ENCODE peak calls at places on chromosome 12, in eight cellular contexts. R is hepatic stellate cell; Q is DMS 273 treated with DMSO at 0.1 percent for 48 hours; L is H7; B is activated naive CD8-positive, alpha-beta T cell treated with anti-CD3 and anti-CD28 coated beads, Interleukin-2, amount 50 U/mL, for 24 hours; S is kidney tubule cell; K is dorsolateral prefrontal cortex; Y is stromal cell of bone marrow. X is an unnamed sample.

GRCh38 chr12:60152756-60153155 is 556.9 kb downstream of the SLC16A7 start:
- DNase-seq in L (no peak), R (no peak), Q (no peak), Y (no peak), S (no peak), B (no peak), K (no peak), X (no peak)

GRCh38 chr12:104546575-104546974 is 89.8 kb downstream of the CHST11 start:
- DNase-seq in Q (no peak), L (no peak), R (no peak), S (no peak), K (no peak), B (no peak), Y (no peak), X (no peak)

GRCh38 chr12:13024151-13024946 is 19.8 kb upstream of the FAM234B start:
- DNase-seq in B (no peak), L (peak), S (peak), Y (peak), R (peak), K (no peak), Q (no peak), X (no peak)

GRCh38 chr12:86950043-86950838 is 694.0 kb upstream of the MGAT4C start:
- DNase-seq in S (peak), L (no peak), K (no peak), R (no peak), Q (no peak), B (no peak), Y (no peak), X (no peak)

GRCh38 chr12:12736759-12737676 is 19.9 kb downstream of the CDKN1B start:
- DNase-seq in K (no peak), Y (no peak), B (no peak), L (peak), Q (no peak), R (peak), S (peak), X (no peak)

GRCh38 chr12:119181202-119181601 is 2.5 kb downstream of the HSPB8 start:
- DNase-seq in K (no peak), L (no peak), Y (no peak), S (peak), B (no peak), Q (no peak), R (no peak), X (no peak)

GRCh38 chr12:69639400-69640016 is 28.8 kb upstream of the LRRC10 start:
- DNase-seq in L (peak), K (peak), R (peak), B (peak), Y (peak), Q (no peak), S (peak), X (peak)

GRCh38 chr12:70469221-70469820 is 103.2 kb downstream of the KCNMB4 start:
- DNase-seq in S (no peak), K (no peak), Y (no peak), Q (no peak), L (no peak), R (no peak), B (no peak), X (no peak)

GRCh38 chr12:42605685-42606084 is 16.1 kb upstream of the PRICKLE1 start:
- DNase-seq in K (no peak), Y (no peak), R (no peak), B (no peak), L (no peak), Q (no peak), S (no peak), X (no peak)

GRCh38 chr12:50088577-50089335 is 3.6 kb downstream of the SMARCD1 start:
- DNase-seq in S (peak), K (peak), Y (no peak), B (peak), Q (no peak), L (peak), R (peak), X (no peak)

GRCh38 chr12:52155048-52155868 is 36.6 kb downstream of the KRT80 start:
- DNase-seq in S (peak), R (no peak), Y (no peak), K (no peak), L (no peak), Q (no peak), B (no peak), X (no peak)

GRCh38 chr12:5433840-5434646 is 2.1 kb downstream of the NTF3 start:
- DNase-seq in Q (no peak), Y (no peak), B (no peak), K (no peak), S (no peak), L (no peak), R (peak), X (no peak)

GRCh38 chr12:124923906-124924734 is 9.7 kb upstream of the UBC start:
- DNase-seq in B (no peak), R (no peak), Y (no peak), Q (no peak), L (peak), K (no peak), S (peak), X (no peak)

GRCh38 chr12:4579305-4580097 is 17.5 kb downstream of the DYRK4 start:
- DNase-seq in S (peak), R (peak), Y (no peak), B (no peak), K (no peak), L (peak), Q (no peak), X (no peak)

GRCh38 chr12:27013606-27014084 is 539 bp downstream of the TM7SF3 start:
- DNase-seq in L (no peak), K (no peak), S (peak), R (peak), Q (no peak), B (no peak), Y (no peak), X (no peak)

GRCh38 chr12:30806989-30807694 is 52.4 kb upstream of the CAPRIN2 start:
- DNase-seq in S (peak), Q (peak), Y (peak), K (no peak), R (peak), B (no peak), L (peak), X (no peak)

GRCh38 chr12:116856729-116857128 is 24.5 kb downstream of the HRK start:
- DNase-seq in Y (no peak), R (no peak), B (no peak), S (no peak), L (no peak), K (no peak), Q (no peak), X (no peak)

GRCh38 chr12:126915309-126915708 is 1351.7 kb upstream of the TMEM132C start:
- DNase-seq in Y (no peak), Q (no peak), K (no peak), B (no peak), S (no peak), L (no peak), R (no peak), X (no peak)

GRCh38 chr12:114779647-114780046 is 95.7 kb upstream of the TBX3 start:
- DNase-seq in B (no peak), Q (no peak), L (no peak), S (no peak), R (no peak), K (no peak), Y (no peak), X (no peak)

GRCh38 chr12:19648173-19648572 is 208.9 kb downstream of the AEBP2 start:
- DNase-seq in R (no peak), Q (no peak), B (no peak), L (no peak), Y (no peak), S (no peak), K (no peak), X (no peak)

GRCh38 chr12:6950401-6950801 is 755 bp upstream of the PTPN6 start:
- DNase-seq in Y (no peak), K (no peak), R (no peak), B (peak), L (no peak), S (no peak), Q (no peak), X (no peak)

GRCh38 chr12:98002887-98003493 is 512.4 kb upstream of the TMPO start:
- DNase-seq in L (peak), Q (peak), B (peak), K (peak), R (no peak), S (peak), Y (peak), X (no peak)

GRCh38 chr12:131947482-131948027 is 2.2 kb upstream of the EP400 start:
- DNase-seq in Y (no peak), B (no peak), R (no peak), S (no peak), K (no peak), Q (no peak), L (peak), X (no peak)

GRCh38 chr12:82474798-82475184 is 116.5 kb downstream of the METTL25 start:
- DNase-seq in L (no peak), B (no peak), Y (no peak), K (no peak), S (peak), R (no peak), Q (no peak), X (no peak)

GRCh38 chr12:93573552-93574223 is 1.2 kb downstream of the SOCS2 start:
- DNase-seq in R (peak), S (peak), Q (no peak), K (no peak), Y (no peak), L (peak), B (peak), X (no peak)

GRCh38 chr12:70774055-70774454 is 136.8 kb upstream of the PTPRB start:
- DNase-seq in S (peak), K (no peak), Q (no peak), Y (peak), L (no peak), B (no peak), R (no peak), X (peak)

GRCh38 chr12:1912580-1913376 is 5.7 kb downstream of the CACNA2D4 start:
- DNase-seq in B (no peak), S (peak), L (peak), K (no peak), Q (no peak), Y (no peak), R (peak), X (no peak)

X was measured in GOT3.